ENCODE peak calls at places on chromosome 20, in seven cellular contexts. H is colonic mucosa; P is PC-3; C is CD4-positive, CD25-positive, alpha-beta regulatory T cell; E is effector memory CD4-positive, alpha-beta T cell; G is adrenal gland; S is fibroblast of lung. Q is an unnamed sample. For H3K4me1, the result is how much of the 10 kb centered on the place peaks cover.

GRCh38 chr20:45017859-45018258 is 51.5 kb downstream of the STK4 start:
- DNase-seq in H (no peak), P (no peak), C (no peak), E (no peak), G (no peak), S (no peak), Q (no peak)

GRCh38 chr20:41177636-41178035 is 40.3 kb downstream of the PLCG1 start:
- DNase-seq in H (no peak), P (peak), C (no peak), E (no peak), G (peak), S (peak), Q (peak)

GRCh38 chr20:46520976-46521579 is 7.7 kb upstream of the ZNF334 start:
- DNase-seq in H (peak), P (peak), C (peak), E (peak), G (peak), S (peak), Q (no peak)

GRCh38 chr20:16104783-16105182 is 468.5 kb downstream of the KIF16B start:
- DNase-seq in H (no peak), P (peak), C (no peak), E (no peak), G (no peak), S (no peak), Q (no peak)

GRCh38 chr20:9878096-9878495 is 39.2 kb upstream of the PAK5 start:
- DNase-seq in H (no peak), P (no peak), C (no peak), E (no peak), G (no peak), S (no peak), Q (no peak)

GRCh38 chr20:46192376-46192944 is 74.3 kb downstream of the CD40 start:
- DNase-seq in H (no peak), P (no peak), C (no peak), E (no peak), G (no peak), S (no peak), Q (no peak)

GRCh38 chr20:20814685-20815084 is 102.2 kb upstream of the RALGAPA2 start:
- DNase-seq in H (no peak), P (no peak), C (no peak), E (no peak), G (no peak), S (no peak), Q (no peak)

GRCh38 chr20:13119583-13119982 is 101.5 kb upstream of the ISM1 start:
- DNase-seq in H (peak), P (peak), C (peak), E (peak), G (peak), S (peak), Q (no peak)

GRCh38 chr20:8132015-8132631 is at the start of gene PLCB1:
- DNase-seq in H (peak), P (peak), C (peak), E (peak), G (peak), S (peak), Q (no peak)

GRCh38 chr20:37439223-37439933 is 81.7 kb upstream of the NNAT start:
- DNase-seq in H (no peak), P (no peak), C (no peak), E (no peak), G (no peak), S (no peak), Q (no peak)

GRCh38 chr20:17867119-17867518 is 101.5 kb downstream of the SNX5 start:
- DNase-seq in H (no peak), P (no peak), C (no peak), E (no peak), G (no peak), S (no peak), Q (no peak)

GRCh38 chr20:57361517-57361916 is 10.5 kb downstream of the RAE1 start:
- DNase-seq in H (no peak), P (peak), C (no peak), E (no peak), G (no peak), S (peak), Q (no peak)

GRCh38 chr20:45358282-45359068 is 4.5 kb upstream of the SYS1 start:
- DNase-seq in H (no peak), P (no peak), C (no peak), E (no peak), G (peak), S (peak), Q (peak)

GRCh38 chr20:46767127-46767761 is 57.8 kb downstream of the SLC2A10 start:
- DNase-seq in H (peak), P (peak), C (peak), E (peak), G (peak), S (peak), Q (no peak)

GRCh38 chr20:58308680-58309527 is 611 bp upstream of the RAB22A start:
- DNase-seq in H (peak), P (peak), C (peak), E (peak), G (peak), S (peak), Q (no peak)

GRCh38 chr20:15699431-15700146 is 873.7 kb downstream of the KIF16B start:
- DNase-seq in H (no peak), P (peak), C (no peak), E (no peak), G (peak), S (no peak), Q (no peak)

GRCh38 chr20:55354700-55355099 is 650.6 kb downstream of the CBLN4 start:
- DNase-seq in H (no peak), P (no peak), C (no peak), E (no peak), G (no peak), S (no peak), Q (no peak)

GRCh38 chr20:62183426-62184142 is 756 bp downstream of the MTG2 start:
- DNase-seq in H (no peak), P (no peak), C (no peak), E (no peak), G (no peak), S (no peak), Q (no peak)

GRCh38 chr20:33866398-33867079 is 55.4 kb downstream of the CHMP4B start:
- DNase-seq in H (no peak), P (no peak), C (no peak), E (no peak), G (no peak), S (no peak), Q (no peak)

GRCh38 chr20:43969069-43969468 is 54.4 kb downstream of the TOX2 start:
- DNase-seq in H (no peak), P (no peak), C (no peak), E (no peak), G (no peak), S (no peak), Q (peak)

GRCh38 chr20:37986873-37987601 is 46.2 kb downstream of the TTI1 start:
- DNase-seq in H (no peak), P (peak), C (no peak), E (no peak), G (no peak), S (peak), Q (peak)

GRCh38 chr20:13788167-13788834 is 3.5 kb downstream of the NDUFAF5 start:
- DNase-seq in H (peak), P (peak), C (peak), E (no peak), G (no peak), S (peak), Q (no peak)

GRCh38 chr20:40016359-40016758 is 672.7 kb downstream of the MAFB start:
- DNase-seq in H (no peak), P (no peak), C (no peak), E (no peak), G (no peak), S (no peak), Q (no peak)

GRCh38 chr20:17138237-17138636 is 88.6 kb upstream of the PCSK2 start:
- DNase-seq in H (no peak), P (no peak), C (no peak), E (no peak), G (no peak), S (no peak), Q (no peak)

GRCh38 chr20:15838466-15838865 is 734.8 kb downstream of the KIF16B start:
- DNase-seq in H (no peak), P (no peak), C (no peak), E (no peak), G (no peak), S (no peak), Q (no peak)

GRCh38 chr20:10309326-10309725 is 90.7 kb downstream of the SNAP25 start:
- DNase-seq in H (no peak), P (peak), C (no peak), E (no peak), G (no peak), S (peak), Q (no peak)

GRCh38 chr20:48163521-48163920 is 378.2 kb upstream of the SULF2 start:
- DNase-seq in H (no peak), P (peak), C (no peak), E (no peak), G (no peak), S (no peak), Q (no peak)

GRCh38 chr20:300345-300744 is 3.0 kb downstream of the ZCCHC3 start:
- DNase-seq in H (no peak), P (no peak), C (no peak), E (no peak), G (no peak), S (no peak), Q (no peak)

GRCh38 chr20:63496404-63497120 is 2.3 kb downstream of the EEF1A2 start:
- DNase-seq in H (no peak), P (no peak), C (no peak), E (no peak), G (no peak), S (no peak), Q (no peak)

GRCh38 chr20:11218035-11218680 is 544.4 kb upstream of the JAG1 start:
- DNase-seq in H (no peak), P (no peak), C (no peak), E (no peak), G (no peak), S (no peak), Q (no peak)

GRCh38 chr20:47725248-47725973 is 59.9 kb downstream of the SULF2 start:
- DNase-seq in H (peak), P (peak), C (peak), E (peak), G (peak), S (peak), Q (peak)

GRCh38 chr20:25195962-25196700 is 619 bp downstream of the ENTPD6 start:
- DNase-seq in H (peak), P (peak), C (peak), E (peak), G (peak), S (no peak), Q (no peak)
- H3K4me1 ChIP-seq in H (under half), P (under half), C (under half), E (under half), G (half or more), S (under half), Q (under half)

GRCh38 chr20:49675368-49676151 is 38.1 kb downstream of the B4GALT5 start:
- DNase-seq in H (peak), P (peak), C (no peak), E (no peak), G (no peak), S (no peak), Q (no peak)
- H3K4me1 ChIP-seq in H (under half), P (half or more), C (half or more), E (under half), G (half or more), S (under half), Q (half or more)

GRCh38 chr20:32635764-32636163 is 38.0 kb downstream of the C20orf203 start:
- DNase-seq in H (no peak), P (no peak), C (no peak), E (no peak), G (no peak), S (no peak), Q (no peak)
- H3K4me1 ChIP-seq in H (under half), P (under half), C (under half), E (under half), G (under half), S (under half), Q (under half)

GRCh38 chr20:34874094-34874654 is 1.5 kb upstream of the GGT7 start:
- DNase-seq in H (peak), P (peak), C (peak), E (no peak), G (peak), S (peak), Q (peak)
- H3K4me1 ChIP-seq in H (under half), P (under half), C (under half), E (under half), G (under half), S (under half), Q (under half)

DNA sequence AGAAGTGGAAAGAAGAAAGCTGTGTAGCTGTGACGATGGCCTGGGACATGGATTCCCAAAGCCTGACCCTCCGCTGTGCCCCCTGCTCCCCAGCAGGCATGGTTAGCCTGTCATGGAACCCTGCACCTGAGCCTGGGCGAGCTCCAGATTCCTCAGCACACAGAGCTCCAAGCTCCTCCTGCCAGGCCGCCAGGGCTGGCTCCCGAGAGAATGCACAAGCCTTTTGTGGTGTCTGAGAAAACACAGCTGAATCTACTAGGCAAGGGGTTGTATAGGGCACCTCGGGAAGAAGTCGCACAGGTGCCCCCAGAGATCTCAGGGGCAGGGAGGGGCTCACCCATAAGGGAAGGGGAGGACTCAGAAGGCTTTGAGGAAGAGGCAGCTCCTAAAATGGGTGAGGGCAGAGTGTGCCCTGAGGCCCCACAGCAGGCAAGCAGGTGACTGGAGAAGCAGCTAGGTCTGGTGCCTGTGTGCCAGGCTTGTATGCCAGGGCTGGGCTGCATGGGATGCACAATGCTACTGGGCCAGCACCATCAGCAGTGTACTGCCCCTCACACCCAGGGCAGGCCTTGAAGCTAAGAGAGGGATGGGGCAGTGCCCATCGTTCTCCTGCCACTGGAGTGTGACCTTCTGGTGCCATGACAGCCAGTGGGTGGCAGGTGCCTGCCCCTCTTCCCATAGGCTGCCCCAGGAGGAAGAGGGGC is 64.3 kb upstream of the CD93 start:
- DNase-seq in H (peak), P (no peak), C (no peak), E (no peak), G (no peak), S (no peak), Q (no peak)
- H3K4me1 ChIP-seq in H (under half), P (half or more), C (under half), E (under half), G (under half), S (under half), Q (half or more)

GRCh38 chr20:25058051-25058796 is at the start of gene ACSS1:
- DNase-seq in H (peak), P (peak), C (peak), E (peak), G (peak), S (peak), Q (peak)

GRCh38 chr20:25058797-25059486 is 1.0 kb upstream of the ACSS1 start:
- DNase-seq in H (peak), P (peak), C (peak), E (no peak), G (no peak), S (no peak), Q (peak)

GRCh38 chr20:25055711-25056492 is 2.0 kb downstream of the ACSS1 start:
- DNase-seq in H (peak), P (peak), C (peak), E (no peak), G (no peak), S (no peak), Q (peak)

GRCh38 chr20:25056601-25057233 is 1.2 kb downstream of the ACSS1 start:
- DNase-seq in H (no peak), P (no peak), C (no peak), E (no peak), G (no peak), S (no peak), Q (no peak)

GRCh38 chr20:25057234-25058050 is 497 bp downstream of the ACSS1 start:
- DNase-seq in H (peak), P (peak), C (peak), E (peak), G (peak), S (peak), Q (peak)
- H3K4me1 ChIP-seq in H (under half), P (under half), C (under half), E (under half), G (half or more), S (under half), Q (under half)

DNA sequence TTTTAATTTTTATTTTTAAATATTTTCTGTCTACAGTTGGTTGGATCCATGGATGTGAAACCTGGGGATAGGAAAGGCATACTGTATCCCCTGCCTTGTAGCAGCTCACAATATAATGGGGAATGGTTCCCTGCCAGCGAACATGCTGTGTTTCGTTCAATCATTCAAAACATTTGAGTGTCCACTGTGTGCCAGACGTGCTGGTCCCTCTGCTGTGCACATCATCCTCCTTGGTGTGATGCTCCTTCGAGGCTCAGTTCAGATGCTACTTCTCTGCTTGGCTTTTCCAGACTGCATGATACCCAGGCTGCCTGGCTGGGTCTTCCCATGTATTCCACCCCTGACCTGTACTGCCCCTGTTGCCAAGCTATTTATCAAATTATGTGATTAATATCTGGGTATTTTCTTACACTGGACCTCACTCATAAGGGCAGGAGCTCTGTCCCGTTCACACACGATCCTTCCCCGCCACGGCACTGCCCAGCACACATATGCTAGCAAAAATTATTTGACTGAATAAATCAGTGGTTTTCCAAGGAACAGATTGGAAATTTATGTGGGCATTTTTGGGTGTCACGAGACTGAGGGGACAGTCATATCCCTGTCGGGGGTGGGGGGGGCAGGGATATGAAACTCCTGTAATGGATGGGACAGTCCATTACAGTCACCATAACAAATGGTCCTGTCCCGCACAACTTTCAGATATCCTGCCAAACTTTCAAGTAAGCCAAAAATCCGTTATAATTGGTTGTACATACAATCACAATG is 4.9 kb downstream of the SDCBP2 start:
- DNase-seq in H (no peak), P (no peak), C (no peak), E (no peak), G (no peak), S (no peak), Q (no peak)
- H3K4me1 ChIP-seq in H (under half), P (half or more), C (under half), E (under half), G (under half), S (under half), Q (under half)

GRCh38 chr20:50222568-50223320 is 32.1 kb downstream of the CEBPB start:
- DNase-seq in H (no peak), P (no peak), C (no peak), E (no peak), G (no peak), S (no peak), Q (no peak)
- H3K4me1 ChIP-seq in H (under half), P (under half), C (under half), E (under half), G (under half), S (under half), Q (under half)

Q was measured in ascending aorta.